ENCODE peak calls at places on chromosomes 5 and 9, in four cellular contexts. Y is HepG2, P is AG09309, M is uterus. D is an unnamed sample.

GRCh38 chr5:132526974-132527564 is 16.3 kb downstream of the IL5 start:
- DNase-seq in Y (peak), P (no peak), M (no peak), D (no peak)

GRCh38 chr9:128203842-128204551 is 818 bp downstream of the DNM1 start:
- DNase-seq in Y (no peak), P (no peak), M (peak), D (no peak)

GRCh38 chr9:93097496-93098205 is 1.6 kb downstream of the CARD19 start:
- DNase-seq in Y (no peak), P (no peak), M (no peak), D (no peak)

GRCh38 chr5:139393497-139394122 is 1.3 kb downstream of the PROB1 start:
- DNase-seq in Y (no peak), P (no peak), M (no peak), D (no peak)

GRCh38 chr5:32254987-32255900 is 57.5 kb downstream of the MTMR12 start:
- DNase-seq in Y (no peak), P (no peak), M (no peak), D (no peak)

GRCh38 chr5:1885777-1886633 is 3.3 kb upstream of the IRX4 start:
- DNase-seq in Y (no peak), P (no peak), M (no peak), D (no peak)

GRCh38 chr9:17847908-17848307 is 269.0 kb downstream of the SH3GL2 start:
- DNase-seq in Y (no peak), P (no peak), M (no peak), D (no peak)

GRCh38 chr5:113293613-113294340 is 141.0 kb downstream of the TSSK1B start:
- DNase-seq in Y (no peak), P (no peak), M (no peak), D (no peak)

GRCh38 chr9:114888599-114888998 is 41.8 kb downstream of the TNFSF8 start:
- DNase-seq in Y (no peak), P (no peak), M (no peak), D (no peak)

GRCh38 chr9:93543117-93543516 is 33.3 kb upstream of the PHF2 start:
- DNase-seq in Y (no peak), P (no peak), M (no peak), D (no peak)

GRCh38 chr5:119694284-119694683 is 64.9 kb downstream of the FAM170A start:
- DNase-seq in Y (no peak), P (no peak), M (no peak), D (no peak)

GRCh38 chr9:80867731-80868130 is 821.6 kb downstream of the TLE1 start:
- DNase-seq in Y (no peak), P (peak), M (no peak), D (no peak)

GRCh38 chr9:126514037-126514821 is 99.5 kb upstream of the LMX1B start:
- DNase-seq in Y (no peak), P (no peak), M (peak), D (no peak)

GRCh38 chr5:97907611-97908400 is 724.8 kb upstream of the RIOK2 start:
- DNase-seq in Y (no peak), P (no peak), M (no peak), D (no peak)

GRCh38 chr5:59660737-59661136 is 232.8 kb downstream of the PDE4D start:
- DNase-seq in Y (no peak), P (no peak), M (no peak), D (no peak)

GRCh38 chr9:10354591-10354990 is 258.2 kb downstream of the PTPRD start:
- DNase-seq in Y (no peak), P (no peak), M (no peak), D (no peak)

GRCh38 chr9:129333613-129333960 is 155.5 kb upstream of the IER5L start:
- DNase-seq in Y (peak), P (no peak), M (no peak), D (no peak)

GRCh38 chr9:15104826-15105420 is 194.7 kb upstream of the FREM1 start:
- DNase-seq in Y (peak), P (peak), M (no peak), D (peak)

GRCh38 chr9:91647371-91647770 is 223.7 kb upstream of the NFIL3 start:
- DNase-seq in Y (no peak), P (no peak), M (no peak), D (no peak)

GRCh38 chr5:150458819-150459557 is 9.4 kb upstream of the RPS14 start:
- DNase-seq in Y (peak), P (no peak), M (peak), D (no peak)

GRCh38 chr9:123453904-123454321 is 97.9 kb downstream of the CRB2 start:
- DNase-seq in Y (peak), P (no peak), M (no peak), D (no peak)

GRCh38 chr5:56155992-56156584 is 77.0 kb downstream of the ANKRD55 start:
- DNase-seq in Y (no peak), P (no peak), M (no peak), D (no peak)

GRCh38 chr5:80141147-80141671 is 106.1 kb downstream of the THBS4 start:
- DNase-seq in Y (no peak), P (peak), M (peak), D (no peak)

GRCh38 chr5:80134879-80135278 is 99.7 kb downstream of the THBS4 start:
- DNase-seq in Y (no peak), P (no peak), M (no peak), D (no peak)

GRCh38 chr5:80139573-80139972 is 104.4 kb downstream of the THBS4 start:
- DNase-seq in Y (no peak), P (no peak), M (no peak), D (no peak)

GRCh38 chr5:80140496-80140895 is 105.3 kb downstream of the THBS4 start:
- DNase-seq in Y (no peak), P (no peak), M (no peak), D (no peak)

DNA sequence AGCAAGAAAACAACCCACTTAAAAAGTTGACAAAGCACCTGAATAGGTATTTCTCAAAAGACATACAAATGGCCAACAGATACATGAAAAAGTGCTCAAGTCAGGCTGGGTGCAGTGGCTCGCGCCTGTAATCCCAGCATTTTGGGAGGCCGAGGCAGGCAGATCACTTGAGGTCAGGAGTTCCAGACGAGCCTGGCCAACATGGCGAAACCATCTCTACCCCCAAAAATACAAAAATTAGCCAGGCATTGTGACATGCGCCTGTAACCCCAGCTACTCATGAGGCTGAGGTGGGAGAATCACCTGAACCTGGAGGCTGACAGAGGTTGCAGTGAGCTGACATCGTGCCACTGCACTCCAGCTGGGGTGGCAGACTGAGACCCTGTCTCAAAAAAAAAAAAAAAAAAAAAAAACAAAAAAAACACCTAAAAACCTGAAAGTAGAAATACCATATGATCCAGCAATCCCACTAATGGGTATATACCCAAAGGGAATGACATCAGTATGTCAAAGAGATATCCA is 101.7 kb downstream of the THBS4 start:
- DNase-seq in Y (no peak), P (no peak), M (no peak), D (no peak)
- H3K4me3 ChIP-seq in Y (no peak), P (no peak), M (no peak), D (no peak)

DNA sequence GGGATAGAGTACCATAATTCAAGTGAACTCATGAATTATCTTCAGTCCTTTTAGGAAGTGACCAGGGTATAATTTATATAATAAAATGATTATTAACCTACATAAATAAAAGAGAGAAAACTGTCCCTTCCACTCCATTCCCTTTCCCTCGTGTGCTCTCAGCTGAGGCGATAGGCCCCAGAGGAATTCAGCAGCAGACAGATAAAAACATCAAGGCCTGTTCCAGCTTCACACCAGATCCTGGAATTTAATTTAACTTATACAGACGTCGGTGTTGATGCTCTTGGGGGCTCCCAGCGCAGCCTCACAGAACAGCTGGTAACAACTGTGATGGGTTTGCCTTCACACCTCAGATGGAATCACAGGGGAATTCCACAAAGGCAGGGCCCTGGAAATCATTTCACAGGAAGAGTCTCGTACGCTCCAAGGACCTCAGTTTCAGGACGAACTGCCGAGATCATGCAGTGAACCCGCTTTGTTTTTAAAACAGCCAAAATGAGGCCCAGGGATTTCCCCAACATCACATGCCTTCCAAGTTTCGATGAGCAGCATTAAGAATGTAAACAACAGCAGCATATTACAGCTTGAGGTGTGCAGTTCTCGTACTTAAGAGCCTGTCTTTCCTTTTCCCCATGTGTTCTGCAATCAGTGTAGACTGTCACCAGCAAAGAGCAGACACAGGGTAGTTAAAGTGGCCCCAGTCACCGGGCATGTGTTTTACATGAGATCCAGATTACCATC is 73.6 kb upstream of the ALDH1B1 start:
- DNase-seq in Y (no peak), P (no peak), M (no peak), D (peak)
- H3K4me3 ChIP-seq in Y (no peak), P (no peak), M (no peak), D (peak)

DNA sequence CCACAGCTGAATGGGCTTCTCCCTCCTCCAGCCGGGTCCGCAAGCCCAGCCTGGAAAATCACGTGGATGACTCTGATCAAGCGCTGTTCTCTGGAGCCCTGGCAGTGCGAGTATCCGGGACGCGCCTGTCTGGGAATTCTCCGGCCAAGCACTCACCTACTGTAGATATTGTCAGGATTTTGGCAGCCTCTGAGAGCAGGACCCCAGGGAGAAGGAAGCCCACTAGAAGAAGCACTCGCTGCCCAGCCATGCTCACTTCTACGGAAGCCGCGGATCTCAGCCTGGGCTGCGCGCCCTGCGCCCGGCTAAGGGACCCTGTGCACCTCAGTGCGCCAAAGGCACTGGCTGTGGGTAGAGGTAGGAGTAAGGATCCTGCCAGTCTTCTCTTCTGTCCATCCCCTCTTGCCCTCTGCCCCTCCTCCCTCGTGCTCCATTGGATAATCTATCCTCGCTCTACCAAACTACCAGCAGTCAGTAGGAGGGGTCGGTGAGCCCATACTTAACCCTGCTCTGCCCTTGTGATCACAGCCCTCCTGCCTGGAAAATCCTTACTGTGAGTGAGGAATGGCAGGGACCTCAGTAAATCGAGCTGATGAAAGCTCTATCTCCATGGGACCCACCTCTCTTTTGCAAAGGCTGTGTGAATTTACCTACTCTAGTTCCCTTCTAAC is at the start of gene UGT3A2:
- DNase-seq in Y (no peak), P (no peak), M (no peak), D (no peak)
- H3K4me3 ChIP-seq in Y (no peak), P (no peak), M (no peak), D (peak)

GRCh38 chr9:122219856-122220672 is 8.7 kb downstream of the LHX6 start:
- DNase-seq in Y (no peak), P (no peak), M (no peak), D (no peak)
- H3K4me3 ChIP-seq in Y (no peak), P (no peak), M (no peak), D (peak)

GRCh38 chr5:6768590-6769230 is 55.5 kb downstream of the TENT4A start:
- DNase-seq in Y (peak), P (no peak), M (no peak), D (no peak)
- H3K4me3 ChIP-seq in Y (no peak), P (no peak), M (no peak), D (no peak)

GRCh38 chr5:38258319-38259061 is at the start of gene EGFLAM:
- DNase-seq in Y (no peak), P (no peak), M (peak), D (no peak)
- H3K4me3 ChIP-seq in Y (peak), P (peak), M (peak), D (peak)

DNA sequence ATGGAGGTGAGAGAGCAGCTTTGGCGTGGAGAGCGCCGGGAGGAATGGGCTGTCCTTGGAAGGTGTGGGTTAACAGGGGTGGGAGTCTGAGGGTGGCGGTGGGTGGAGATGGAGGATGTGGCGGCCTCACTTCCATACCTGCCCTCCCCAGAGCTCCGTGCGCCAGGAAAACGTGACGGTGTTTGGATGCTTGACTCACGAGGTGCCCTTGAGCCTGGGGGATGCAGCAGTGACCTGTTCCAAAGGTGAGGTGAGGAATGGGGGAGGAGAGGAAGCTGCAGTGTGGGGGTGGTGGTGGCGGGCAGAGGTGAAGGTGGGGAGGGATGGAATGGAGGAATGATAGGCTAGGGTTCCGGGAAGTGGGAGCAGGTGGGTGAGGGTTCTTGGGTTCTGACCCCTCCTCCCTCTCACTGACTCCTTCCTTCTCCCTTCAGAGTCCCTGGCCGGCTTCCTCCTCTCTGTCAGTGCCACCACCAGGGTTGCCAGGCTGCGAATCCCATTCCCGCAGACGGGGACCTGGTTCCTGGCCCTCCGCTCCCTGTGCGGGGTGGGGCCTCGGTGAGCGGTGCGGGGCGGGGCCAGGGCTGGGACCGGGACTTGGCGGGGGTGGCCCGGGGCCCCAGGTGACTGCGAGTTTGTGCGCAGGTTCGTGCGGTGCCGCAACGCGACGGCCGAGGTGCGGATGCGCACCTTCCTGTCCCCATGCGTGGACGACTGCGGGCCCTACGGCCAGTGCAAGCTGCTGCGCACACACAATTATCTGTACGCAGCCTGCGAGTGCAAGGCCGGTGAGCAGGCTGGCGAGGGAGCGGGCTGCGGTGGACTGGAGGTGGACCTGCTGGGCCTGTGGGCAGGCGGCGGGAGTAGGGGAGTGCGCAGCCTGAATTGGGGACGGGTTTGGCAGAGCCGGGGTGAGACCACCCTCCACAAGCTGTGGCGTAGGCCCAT is 17.1 kb downstream of the TMEM8B start:
- DNase-seq in Y (no peak), P (no peak), M (no peak), D (no peak)
- H3K4me3 ChIP-seq in Y (no peak), P (no peak), M (no peak), D (no peak)

GRCh38 chr5:124536333-124536732 is 210.1 kb downstream of the ZNF608 start:
- DNase-seq in Y (peak), P (no peak), M (no peak), D (no peak)

GRCh38 chr5:124537136-124537919 is 209.1 kb downstream of the ZNF608 start:
- DNase-seq in Y (peak), P (no peak), M (no peak), D (no peak)

GRCh38 chr5:124538931-124539330 is 207.5 kb downstream of the ZNF608 start:
- DNase-seq in Y (no peak), P (no peak), M (no peak), D (no peak)

DNA sequence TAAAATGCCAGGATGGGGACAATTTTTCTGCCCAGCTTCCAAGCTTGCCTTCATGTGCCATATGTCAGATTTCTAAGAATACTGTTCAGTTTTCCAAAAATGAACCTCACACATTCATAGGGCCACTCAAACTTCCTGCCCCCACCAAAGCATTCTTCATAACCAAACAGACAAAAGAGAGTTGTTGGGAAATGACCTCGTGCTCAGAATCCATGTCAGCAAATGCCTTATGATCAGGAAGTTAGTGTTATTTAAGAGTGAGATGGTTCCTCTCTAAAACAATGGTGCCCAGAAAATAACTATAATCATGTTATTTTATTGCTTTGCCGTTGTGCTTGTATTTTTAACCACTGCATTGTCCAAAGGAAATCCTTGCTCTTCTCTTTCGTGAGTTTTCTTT is 208.2 kb downstream of the ZNF608 start:
- DNase-seq in Y (no peak), P (no peak), M (no peak), D (no peak)
- H3K4me3 ChIP-seq in Y (no peak), P (no peak), M (no peak), D (no peak)

GRCh38 chr5:154653418-154653763 is 101.8 kb upstream of the LARP1 start:
- DNase-seq in Y (peak), P (no peak), M (no peak), D (no peak)

GRCh38 chr5:154652746-154653417 is 102.3 kb upstream of the LARP1 start:
- DNase-seq in Y (no peak), P (no peak), M (no peak), D (no peak)

GRCh38 chr5:154653764-154654483 is 101.3 kb upstream of the LARP1 start:
- DNase-seq in Y (no peak), P (no peak), M (no peak), D (no peak)

GRCh38 chr5:154654484-154655375 is 100.4 kb upstream of the LARP1 start:
- DNase-seq in Y (no peak), P (no peak), M (no peak), D (no peak)
- H3K4me3 ChIP-seq in Y (no peak), P (no peak), M (no peak), D (no peak)